ENCODE peak calls at places on chromosomes 2 and 18, in six cellular contexts. P is GM23338, R is SK-N-SH, G is HCT116, X is hepatocyte, D is OCI-LY7. B is an unnamed sample.

GRCh38 chr2:58667137-58667774 is 426.1 kb upstream of the FANCL start:
- DNase-seq in D (no peak), X (no peak), R (no peak), G (no peak), P (no peak), B (no peak)

GRCh38 chr2:166539340-166540162 is 45.5 kb upstream of the SCN7A start:
- DNase-seq in R (peak; percentile 39), D (peak; percentile 52), P (peak; percentile 75), X (peak; percentile 74), G (peak; percentile 51), B (peak; percentile 66)

GRCh38 chr2:238638982-238639341 is 208.9 kb upstream of the TWIST2 start:
- DNase-seq in X (no peak), G (no peak), R (no peak), P (no peak), D (no peak), B (no peak)

GRCh38 chr2:207156451-207157161 is 9.1 kb downstream of the KLF7 start:
- DNase-seq in G (no peak), R (no peak), X (no peak), D (no peak), P (no peak), B (no peak)

GRCh38 chr2:149042881-149043280 is 4.4 kb downstream of the LYPD6B start:
- DNase-seq in G (no peak), X (no peak), P (no peak), D (no peak), R (no peak), B (no peak)

GRCh38 chr2:231189571-231190495 is 8.6 kb upstream of the ARMC9 start:
- DNase-seq in R (no peak), G (no peak), P (peak; percentile 57), X (no peak), D (no peak), B (no peak)

GRCh38 chr2:152336103-152336853 is 1.3 kb downstream of the FMNL2 start:
- DNase-seq in D (no peak), G (no peak), P (peak; percentile 74), X (peak; percentile 65), R (peak; percentile 74), B (peak; percentile 60)

GRCh38 chr18:74963820-74964446 is 245.0 kb downstream of the PTGR3 start:
- DNase-seq in P (peak; percentile 76), D (peak; percentile 26), X (peak; percentile 43), G (peak; percentile 33), R (peak; percentile 36), B (peak; percentile 61)

GRCh38 chr2:217440000-217440399 is 562.8 kb downstream of the TNS1 start:
- DNase-seq in R (no peak), P (no peak), X (no peak), G (no peak), D (no peak), B (peak; percentile 82)
- H3K9me2 ChIP-seq in R (no peaks in the 10 kb centered on the region), P (no peaks in the 10 kb centered on the region), X (no peaks in the 10 kb centered on the region), G (no peaks in the 10 kb centered on the region), D (no peaks in the 10 kb centered on the region), B (no peaks in the 10 kb centered on the region)

GRCh38 chr2:38922389-38922788 is 32.7 kb downstream of the ARHGEF33 start:
- DNase-seq in D (no peak), G (no peak), R (no peak), X (no peak), P (no peak), B (no peak)
- H3K9me2 ChIP-seq in D (no peaks in the 10 kb centered on the region), G (no peaks in the 10 kb centered on the region), R (no peaks in the 10 kb centered on the region), X (no peaks in the 10 kb centered on the region), P (no peaks in the 10 kb centered on the region), B (no peaks in the 10 kb centered on the region)

GRCh38 chr2:69784228-69784627 is 42.3 kb downstream of the ANXA4 start:
- DNase-seq in R (no peak), X (no peak), P (no peak), G (no peak), D (no peak), B (no peak)
- H3K9me2 ChIP-seq in R (no peaks in the 10 kb centered on the region), X (no peaks in the 10 kb centered on the region), P (no peaks in the 10 kb centered on the region), G (no peaks in the 10 kb centered on the region), D (no peaks in the 10 kb centered on the region), B (no peaks in the 10 kb centered on the region)

GRCh38 chr2:210917465-210917864 is 361.1 kb downstream of the CPS1 start:
- DNase-seq in D (no peak), X (no peak), P (peak; percentile 17), R (no peak), G (no peak), B (no peak)

GRCh38 chr2:210922419-210922818 is 366.0 kb downstream of the CPS1 start:
- DNase-seq in X (no peak), P (no peak), D (no peak), R (no peak), G (no peak), B (no peak)
- H3K9me2 ChIP-seq in X (no peaks in the 10 kb centered on the region), P (no peaks in the 10 kb centered on the region), D (no peaks in the 10 kb centered on the region), R (no peaks in the 10 kb centered on the region), G (peaks cover 3% of the 10 kb centered on the region), B (no peaks in the 10 kb centered on the region)

GRCh38 chr18:33660696-33661310 is 82.8 kb downstream of the ASXL3 start:
- DNase-seq in D (no peak), P (no peak), G (no peak), R (no peak), X (no peak), B (no peak)

GRCh38 chr18:33652645-33653044 is 74.6 kb downstream of the ASXL3 start:
- DNase-seq in D (no peak), R (no peak), P (no peak), X (no peak), G (no peak), B (no peak)

DNA sequence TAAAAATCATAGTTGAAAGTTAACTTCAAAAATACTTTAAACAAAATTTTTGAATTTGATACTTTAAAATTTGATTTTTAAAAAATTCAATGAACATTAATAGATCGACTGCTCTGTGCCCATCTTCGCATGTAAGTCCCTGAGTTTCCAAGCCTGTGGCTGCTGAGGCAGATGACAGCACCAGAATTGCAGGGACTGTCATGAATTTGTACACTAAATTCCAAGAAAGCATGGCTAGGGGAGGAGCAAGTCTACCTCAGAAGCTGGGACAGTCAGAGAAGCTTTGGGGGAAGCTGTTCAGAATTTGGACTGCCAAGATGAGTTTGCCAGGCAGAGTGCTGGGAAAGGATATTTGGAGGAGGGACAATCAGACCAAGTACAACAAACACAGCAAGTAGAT is 78.9 kb downstream of the ASXL3 start:
- DNase-seq in P (no peak), D (no peak), R (no peak), X (no peak), G (no peak), B (no peak)
- H3K9me2 ChIP-seq in P (no peaks in the 10 kb centered on the region), D (no peaks in the 10 kb centered on the region), R (no peaks in the 10 kb centered on the region), X (no peaks in the 10 kb centered on the region), G (no peaks in the 10 kb centered on the region), B (no peaks in the 10 kb centered on the region)

GRCh38 chr2:213763358-213763757 is 479.1 kb downstream of the SPAG16 start:
- DNase-seq in X (no peak), R (no peak), G (no peak), P (no peak), D (no peak), B (no peak)
- H3K9me2 ChIP-seq in X (no peaks in the 10 kb centered on the region), R (no peaks in the 10 kb centered on the region), G (no peaks in the 10 kb centered on the region), P (no peaks in the 10 kb centered on the region), D (no peaks in the 10 kb centered on the region), B (no peaks in the 10 kb centered on the region)

GRCh38 chr2:144533221-144533620 is 13.3 kb upstream of the ZEB2 start:
- DNase-seq in D (no peak), P (no peak), X (no peak), R (no peak), G (no peak), B (no peak)
- H3K9me2 ChIP-seq in D (no peaks in the 10 kb centered on the region), P (no peaks in the 10 kb centered on the region), X (no peaks in the 10 kb centered on the region), R (no peaks in the 10 kb centered on the region), G (no peaks in the 10 kb centered on the region), B (no peaks in the 10 kb centered on the region)

GRCh38 chr18:31373641-31374040 is 2.9 kb upstream of the DSG4 start:
- DNase-seq in P (no peak), G (no peak), R (no peak), X (peak; percentile 10), D (no peak), B (no peak)
- H3K9me2 ChIP-seq in P (no peaks in the 10 kb centered on the region), G (no peaks in the 10 kb centered on the region), R (no peaks in the 10 kb centered on the region), X (no peaks in the 10 kb centered on the region), D (no peaks in the 10 kb centered on the region), B (no peaks in the 10 kb centered on the region)

DNA sequence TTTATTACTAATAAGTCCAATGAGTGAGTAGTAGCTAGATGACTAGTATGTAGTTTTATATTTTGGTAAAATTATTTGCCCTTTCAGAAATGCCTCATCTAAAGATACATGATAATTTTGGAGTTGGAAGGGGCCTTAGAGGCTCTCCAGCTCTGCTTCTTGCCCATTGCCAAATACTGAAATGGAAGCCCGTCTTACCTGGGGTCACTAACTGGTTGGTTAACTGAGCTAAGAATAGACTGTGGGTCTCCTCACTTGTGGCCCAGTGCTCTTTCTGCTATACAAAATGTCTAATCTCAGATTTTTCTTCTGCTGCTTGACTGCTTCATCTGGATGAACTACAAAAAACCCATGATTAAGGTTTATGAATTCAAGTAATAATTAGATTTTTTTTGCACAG is 67.1 kb downstream of the CLIP4 start:
- DNase-seq in R (no peak), G (no peak), X (no peak), D (no peak), P (no peak), B (no peak)
- H3K9me2 ChIP-seq in R (no peaks in the 10 kb centered on the region), G (no peaks in the 10 kb centered on the region), X (no peaks in the 10 kb centered on the region), D (no peaks in the 10 kb centered on the region), P (no peaks in the 10 kb centered on the region), B (no peaks in the 10 kb centered on the region)

B was measured in MM.1S.